ENCODE peak calls at places on chromosomes 3 and 15, in four cellular contexts. V is left ventricle myocardium inferior, S is heart right ventricle, F is GM10248. I is an unnamed sample.

GRCh38 chr3:98645039-98645438 is 51.6 kb upstream of the CPOX start:
- DNase-seq in V (no peak), S (no peak), F (no peak), I (no peak)

GRCh38 chr3:183688869-183689268 is 8.7 kb upstream of the YEATS2 start:
- DNase-seq in F (no peak), S (no peak), V (no peak), I (no peak)

GRCh38 chr15:25882466-25882865 is 19.3 kb upstream of the ATP10A start:
- DNase-seq in F (no peak), S (no peak), V (no peak), I (no peak)

GRCh38 chr15:25136119-25136518 is 181.3 kb downstream of the SNRPN start:
- DNase-seq in F (no peak), S (no peak), V (no peak), I (peak; percentile 1)

GRCh38 chr15:92533298-92533697 is 122.3 kb downstream of the FAM174B start:
- DNase-seq in F (no peak), V (no peak), S (no peak), I (no peak)

GRCh38 chr15:92268900-92269299 is 124.8 kb upstream of the ST8SIA2 start:
- DNase-seq in V (no peak), F (no peak), S (no peak), I (no peak)

GRCh38 chr15:62928996-62929350 is 113.6 kb upstream of the TPM1 start:
- DNase-seq in S (no peak), F (no peak), V (no peak), I (no peak)

GRCh38 chr3:184907941-184908649 is 96.1 kb downstream of the VPS8 start:
- DNase-seq in S (no peak), V (peak; percentile 19), F (no peak), I (no peak)

GRCh38 chr3:51668756-51669155 is 2.3 kb upstream of the TEX264 start:
- DNase-seq in V (no peak), F (no peak), S (no peak), I (no peak)

GRCh38 chr3:153070153-153070868 is 91.7 kb upstream of the RAP2B start:
- DNase-seq in V (no peak), F (no peak), S (no peak), I (no peak)

GRCh38 chr3:15498461-15499214 is 22.9 kb downstream of the COLQ start:
- DNase-seq in F (no peak), S (no peak), V (no peak), I (no peak)

GRCh38 chr3:181700168-181701087 is 11.3 kb upstream of the SOX2 start:
- DNase-seq in S (peak; percentile 65), F (peak; percentile 70), V (peak; percentile 40), I (peak; percentile 60)

GRCh38 chr3:57637391-57637790 is 40.2 kb upstream of the ARF4 start:
- DNase-seq in S (no peak), F (no peak), V (no peak), I (no peak)

GRCh38 chr15:67955256-67955655 is 98.9 kb upstream of the PIAS1 start:
- DNase-seq in V (no peak), S (no peak), F (no peak), I (no peak)

GRCh38 chr3:48504051-48504946 is at the start of gene SHISA5:
- DNase-seq in F (peak; percentile 75), S (peak; percentile 89), V (peak; percentile 88), I (peak; percentile 64)

GRCh38 chr15:58346361-58346760 is 85.4 kb upstream of the LIPC start:
- DNase-seq in S (no peak), V (no peak), F (no peak), I (no peak)

GRCh38 chr3:32106132-32106928 is at the start of gene GPD1L:
- DNase-seq in F (peak; percentile 96), V (peak; percentile 96), S (peak; percentile 93), I (peak; percentile 93)

GRCh38 chr3:124878561-124879394 is 8.4 kb downstream of the ITGB5 start:
- DNase-seq in S (peak; percentile 31), F (no peak), V (no peak), I (peak; percentile 62)

GRCh38 chr3:108029466-108029865 is 61.4 kb downstream of the CD47 start:
- DNase-seq in F (no peak), S (no peak), V (no peak), I (no peak)

GRCh38 chr15:34616613-34617012 is 33.2 kb upstream of the GOLGA8B start:
- DNase-seq in S (peak; percentile 14), V (no peak), F (no peak), I (no peak)

GRCh38 chr3:14150491-14151230 is 25.8 kb downstream of the TMEM43 start:
- DNase-seq in S (no peak), V (no peak), F (no peak), I (no peak)

GRCh38 chr3:114022145-114022544 is 34.2 kb downstream of the CCDC191 start:
- DNase-seq in V (no peak), F (no peak), S (no peak), I (no peak)

GRCh38 chr15:42156266-42156922 is at the start of gene PLA2G4F:
- DNase-seq in V (no peak), S (no peak), F (no peak), I (no peak)

GRCh38 chr3:193819117-193819978 is 226.3 kb downstream of the OPA1 start:
- DNase-seq in F (no peak), S (no peak), V (no peak), I (no peak)

GRCh38 chr3:170523248-170523647 is 62.6 kb downstream of the SLC7A14 start:
- DNase-seq in V (no peak), F (no peak), S (no peak), I (no peak)

GRCh38 chr15:66461917-66462316 is 35.6 kb downstream of the SNAPC5 start:
- DNase-seq in S (no peak), F (no peak), V (no peak), I (no peak)

GRCh38 chr15:63374686-63375520 is 6.7 kb downstream of the CA12 start:
- DNase-seq in S (peak; percentile 22), F (no peak), V (peak; percentile 31), I (peak; percentile 65)

GRCh38 chr3:188220988-188221818 is 67.2 kb downstream of the LPP start:
- DNase-seq in F (no peak), S (no peak), V (no peak), I (no peak)

GRCh38 chr15:40498418-40498817 is 27.6 kb downstream of the CHST14 start:
- DNase-seq in F (no peak), V (no peak), S (no peak), I (no peak)

GRCh38 chr3:185696039-185696438 is 109.9 kb downstream of the SENP2 start:
- DNase-seq in F (no peak), S (no peak), V (no peak), I (no peak)

GRCh38 chr3:112273536-112273935 is 20.5 kb downstream of the SLC9C1 start:
- DNase-seq in F (no peak), S (no peak), V (no peak), I (no peak)

GRCh38 chr3:35295875-35296274 is 343.4 kb upstream of the ARPP21 start:
- DNase-seq in V (no peak), S (no peak), F (no peak), I (no peak)

GRCh38 chr3:19931180-19931692 is 2.8 kb downstream of the EFHB start:
- DNase-seq in S (no peak), F (peak; percentile 55), V (no peak), I (peak; percentile 67)

DNA sequence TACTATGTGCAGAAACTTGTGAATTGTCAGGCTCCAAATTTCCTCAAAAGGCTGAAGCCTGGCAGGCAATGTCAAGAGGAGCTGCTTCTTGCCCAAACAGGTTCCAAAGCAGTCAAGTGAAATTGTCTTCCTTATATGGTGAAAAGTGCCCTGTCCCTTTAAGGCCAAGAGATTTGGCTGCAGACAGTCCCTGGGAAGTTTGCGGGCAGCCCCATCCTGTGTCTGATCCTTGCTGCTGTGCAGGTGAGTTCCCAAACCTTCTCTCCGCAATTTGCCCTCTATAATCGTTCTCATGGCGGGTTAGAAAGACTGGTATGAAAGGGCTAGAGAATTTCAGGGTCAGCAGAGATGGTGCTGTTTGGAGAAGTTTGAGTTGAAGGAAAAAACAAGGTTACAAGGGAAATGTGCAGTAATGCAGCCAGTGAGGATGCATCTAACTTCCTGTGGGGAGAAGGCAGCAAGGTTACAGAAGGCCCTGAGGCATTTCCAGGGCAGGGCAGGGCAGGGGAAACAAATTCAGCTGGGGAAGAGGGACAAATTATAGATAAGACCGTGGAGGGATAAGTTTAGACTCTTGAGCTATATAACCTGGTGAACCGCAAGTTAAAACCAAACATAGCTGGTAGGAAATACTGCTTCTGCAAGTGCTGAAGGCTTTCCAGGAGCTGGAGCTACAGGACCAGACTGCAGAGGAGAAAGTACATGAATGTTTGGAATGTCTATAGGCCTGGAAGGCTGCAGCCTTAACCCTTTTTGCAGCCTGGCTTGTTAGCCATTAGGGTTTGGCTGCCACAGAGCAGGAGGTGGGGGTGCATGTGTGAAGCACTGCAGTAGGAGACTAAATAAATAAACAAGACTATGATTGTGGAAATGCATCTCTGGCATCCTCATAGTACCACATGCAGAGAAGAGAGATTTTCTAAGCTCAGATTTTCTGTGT is 256.2 kb upstream of the IL12A start:
- DNase-seq in F (no peak), S (no peak), V (no peak), I (no peak)
- TF ChIP-seq CTCF in F (no peak), S (peak; percentile 42), V (no peak), I (no peak)

GRCh38 chr15:78737187-78737820 is 74.0 kb downstream of the ADAMTS7 start:
- DNase-seq in V (no peak), S (no peak), F (no peak), I (no peak)

GRCh38 chr15:78740904-78741274 is 70.4 kb downstream of the ADAMTS7 start:
- DNase-seq in F (no peak), V (no peak), S (no peak), I (no peak)

GRCh38 chr15:78734441-78735064 is 76.7 kb downstream of the ADAMTS7 start:
- DNase-seq in F (no peak), S (no peak), V (no peak), I (no peak)

GRCh38 chr15:78739206-78739605 is 72.1 kb downstream of the ADAMTS7 start:
- DNase-seq in F (no peak), V (no peak), S (no peak), I (no peak)

DNA sequence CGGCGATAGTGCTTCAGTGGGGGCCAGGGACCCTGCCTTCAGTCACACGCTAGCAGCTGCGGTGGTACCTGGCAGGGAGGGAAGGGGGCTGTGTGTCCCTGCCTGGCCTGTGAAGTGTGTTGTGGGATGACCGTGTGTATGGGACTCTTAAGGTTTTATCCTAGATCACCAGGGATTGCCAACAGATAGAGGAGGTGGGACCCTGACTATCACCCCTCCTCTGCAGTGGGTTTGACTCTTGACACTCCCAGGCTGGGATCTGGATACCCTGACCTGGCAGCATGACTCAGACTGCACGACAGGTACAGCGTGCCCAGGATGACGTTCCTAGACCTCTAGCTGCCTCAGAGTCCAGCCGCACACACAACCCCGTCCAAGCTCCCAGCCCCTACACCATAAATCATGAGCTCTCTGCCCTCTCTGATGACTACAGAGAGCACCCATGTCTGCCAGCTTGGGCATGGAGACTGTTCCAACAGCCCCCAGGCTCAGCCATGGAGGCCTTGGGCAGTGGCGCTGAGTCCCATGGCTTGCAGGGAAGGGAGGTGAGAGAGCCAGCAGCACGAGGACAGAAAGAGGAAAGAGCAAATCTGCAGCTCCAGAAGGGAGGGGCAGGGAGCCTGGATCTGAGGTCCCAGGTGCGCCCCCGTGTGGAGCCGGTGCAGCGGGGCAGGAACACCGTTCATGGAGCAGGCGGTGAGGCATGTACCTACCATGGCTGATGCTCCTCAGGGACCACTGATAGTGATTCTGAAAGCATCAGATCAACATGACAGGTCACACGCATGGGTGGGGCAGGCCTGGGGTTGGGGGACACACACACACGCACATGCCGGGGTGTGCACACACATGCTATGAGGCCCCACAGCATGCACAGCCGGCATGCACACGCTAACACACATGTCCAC is 71.0 kb downstream of the ADAMTS7 start:
- DNase-seq in F (peak; percentile 41), S (no peak), V (no peak), I (peak; percentile 83)
- TF ChIP-seq CTCF in F (peak; percentile 57), S (peak; percentile 20), V (peak; percentile 48), I (peak; percentile 55)

GRCh38 chr15:74674161-74674560 is 21.7 kb downstream of the EDC3 start:
- DNase-seq in F (no peak), V (no peak), S (no peak), I (no peak)
- TF ChIP-seq CTCF in F (no peak), V (no peak), S (no peak), I (no peak)

GRCh38 chr15:51621917-51622268 is 678 bp downstream of the DMXL2 start:
- DNase-seq in V (peak; percentile 32), S (peak; percentile 34), F (peak; percentile 60), I (peak; percentile 35)
- TF ChIP-seq CTCF in V (no peak), S (peak; percentile 28), F (peak; percentile 14), I (no peak)

I was measured in activated CD8-positive, alpha-beta T cell treated with anti-CD3 and anti-CD28 coated beads for 36 hours.